ENCODE peak calls at places on chromosome 1, in five cellular contexts. B is fibroblast of lung, Y is endothelial cell of umbilical vein, F is lower lobe of right lung, O is A549. P is an unnamed sample.

GRCh38 chr1:109091196-109092193 is 931 bp downstream of the TMEM167B start:
- DNase-seq in B (peak; percentile 59), Y (peak; percentile 44), F (no peak), O (peak; percentile 46), P (no peak)

GRCh38 chr1:170545476-170545875 is 13.5 kb downstream of the GORAB start:
- DNase-seq in B (peak; percentile 92), Y (peak; percentile 31), F (no peak), O (no peak), P (no peak)

GRCh38 chr1:76501576-76502219 is 365.6 kb upstream of the ST6GALNAC5 start:
- DNase-seq in B (no peak), Y (no peak), F (no peak), O (no peak), P (no peak)

GRCh38 chr1:44792736-44793502 is 4.9 kb upstream of the BEST4 start:
- DNase-seq in B (no peak), Y (no peak), F (no peak), O (no peak), P (no peak)

GRCh38 chr1:7558041-7558461 is 213.0 kb upstream of the VAMP3 start:
- DNase-seq in B (no peak), Y (no peak), F (no peak), O (no peak), P (no peak)

GRCh38 chr1:235511470-235512240 is 7.4 kb upstream of the B3GALNT2 start:
- DNase-seq in B (peak; percentile 67), Y (no peak), F (no peak), O (peak; percentile 47), P (no peak)

GRCh38 chr1:154190550-154190949 is 1.4 kb downstream of the TPM3 start:
- DNase-seq in B (peak; percentile 32), Y (peak; percentile 88), F (no peak), O (no peak), P (no peak)

GRCh38 chr1:40017951-40018575 is 22.5 kb upstream of the CAP1 start:
- DNase-seq in B (no peak), Y (no peak), F (no peak), O (peak; percentile 8), P (no peak)

GRCh38 chr1:225940385-225941151 is 452 bp downstream of the LEFTY2 start:
- DNase-seq in B (no peak), Y (no peak), F (no peak), O (no peak), P (no peak)
- H3K4me3 ChIP-seq in B (no peak overlapping the region), Y (no peak overlapping the region), F (no peak overlapping the region), O (no peak overlapping the region), P (no peak overlapping the region)

GRCh38 chr1:64396817-64397216 is 73.1 kb upstream of the CACHD1 start:
- DNase-seq in B (no peak), Y (no peak), F (no peak), O (peak; percentile 39), P (no peak)
- TF ChIP-seq CTCF in B (peak; percentile 5), Y (no peak), F (no peak), O (no peak), P (no peak)

DNA sequence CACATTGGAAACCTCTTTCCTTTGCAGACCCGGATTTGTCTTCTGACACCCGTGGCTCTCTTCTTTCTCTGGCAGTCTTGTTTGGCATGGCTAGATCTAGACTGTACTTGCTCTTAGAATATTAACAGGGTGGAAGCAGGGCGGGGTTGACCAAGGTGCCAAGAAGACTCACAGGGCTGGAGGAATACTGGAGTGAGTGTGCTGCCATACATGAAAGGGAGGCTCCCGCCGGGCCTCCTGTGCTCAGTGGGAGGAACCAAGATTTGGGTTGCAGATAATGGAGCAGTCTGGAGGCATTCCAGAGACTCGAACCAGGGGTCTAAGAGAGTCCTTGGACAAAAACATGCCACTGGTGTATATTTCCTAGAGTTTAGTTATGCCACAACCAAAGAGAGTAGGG is 27.6 kb upstream of the SNX27 start:
- DNase-seq in B (no peak), Y (no peak), F (no peak), O (no peak), P (no peak)
- H3K27ac ChIP-seq in B (no peak overlapping the region), Y (no peak overlapping the region), F (no peak overlapping the region), O (peak overlapping the region; percentile 5), P (peak overlapping the region; percentile 83)

DNA sequence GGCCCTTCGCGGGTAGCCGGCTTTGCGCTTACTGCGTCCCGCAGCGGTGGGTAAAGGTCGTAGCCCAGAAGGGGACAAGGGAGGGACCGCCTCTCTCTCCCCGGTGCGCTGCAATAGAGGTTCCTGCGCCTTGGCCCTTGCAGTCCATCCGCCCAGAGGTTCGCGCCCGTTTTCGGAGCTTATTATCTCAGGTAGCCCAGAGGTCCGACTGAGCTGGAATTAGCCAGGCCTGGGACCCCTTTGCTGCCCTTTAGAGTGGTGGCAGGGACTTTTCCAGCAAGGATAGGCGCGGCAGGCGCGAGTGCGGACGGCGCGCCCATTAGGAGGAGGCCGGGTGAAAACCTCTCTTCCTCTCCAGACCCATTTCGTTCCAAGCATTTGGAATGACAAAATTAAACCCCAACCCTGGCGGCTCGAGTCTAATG is 5.0 kb downstream of the LHX4 start:
- DNase-seq in B (no peak), Y (no peak), F (no peak), O (no peak), P (no peak)
- H3K4me3 ChIP-seq in B (no peak overlapping the region), Y (no peak overlapping the region), F (no peak overlapping the region), O (no peak overlapping the region), P (no peak overlapping the region)

P was measured in RWPE2.